ENCODE peak calls at places on chromosomes 4 and X, in seven cellular contexts. B, S, H, R, E, T and K are unnamed samples.

GRCh38 chr4:83231620-83232056 is 53.0 kb downstream of the COQ2 start:
- DNase-seq in B (peak; percentile 53), S (no peak), H (no peak), R (no peak), E (no peak), T (no peak), K (no peak)

GRCh38 chrX:68433981-68434299 is 645 bp upstream of the OPHN1 start:
- DNase-seq in B (no peak), S (no peak), H (no peak), R (no peak), E (no peak), T (no peak), K (no peak)

GRCh38 chr4:137312257-137312656 is 220.0 kb downstream of the PCDH18 start:
- DNase-seq in B (no peak), S (no peak), H (no peak), R (no peak), E (no peak), T (no peak), K (no peak)

GRCh38 chr4:155900402-155900801 is 3.1 kb upstream of the TDO2 start:
- DNase-seq in B (peak; percentile 94), S (no peak), H (no peak), R (no peak), E (no peak), T (no peak), K (no peak)

GRCh38 chr4:26762650-26763049 is 98.0 kb upstream of the STIM2 start:
- DNase-seq in B (peak; percentile 46), S (no peak), H (no peak), R (no peak), E (no peak), T (no peak), K (no peak)

GRCh38 chr4:168162604-168163003 is 70.3 kb downstream of the ANXA10 start:
- DNase-seq in B (peak; percentile 17), S (no peak), H (no peak), R (no peak), E (no peak), T (no peak), K (no peak)

GRCh38 chr4:107060388-107060787 is 24.3 kb upstream of the DKK2 start:
- DNase-seq in B (no peak), S (no peak), H (no peak), R (no peak), E (no peak), T (no peak), K (no peak)

GRCh38 chrX:41047878-41048534 is 37.2 kb upstream of the USP9X start:
- DNase-seq in B (no peak), S (no peak), H (no peak), R (no peak), E (no peak), T (no peak), K (no peak)

GRCh38 chrX:38857736-38858432 is 56.6 kb downstream of the MID1IP1 start:
- DNase-seq in B (no peak), S (no peak), H (no peak), R (no peak), E (no peak), T (no peak), K (no peak)

GRCh38 chrX:9282325-9282724 is 182.5 kb upstream of the TBL1X start:
- DNase-seq in B (no peak), S (no peak), H (no peak), R (no peak), E (no peak), T (no peak), K (no peak)

GRCh38 chr4:154741131-154741530 is 2.7 kb upstream of the LRAT start:
- DNase-seq in B (no peak), S (no peak), H (no peak), R (no peak), E (no peak), T (no peak), K (no peak)

GRCh38 chr4:176034498-176034897 is 31.1 kb upstream of the WDR17 start:
- DNase-seq in B (peak; percentile 63), S (no peak), H (peak; percentile 22), R (peak; percentile 44), E (peak; percentile 21), T (no peak), K (no peak)

GRCh38 chr4:111628437-111628836 is 516.8 kb upstream of the FAM241A start:
- DNase-seq in B (no peak), S (no peak), H (no peak), R (no peak), E (no peak), T (no peak), K (no peak)

GRCh38 chrX:11929476-11929875 is 171.4 kb downstream of the MSL3 start:
- DNase-seq in B (peak; percentile 9), S (no peak), H (no peak), R (no peak), E (no peak), T (no peak), K (no peak)

GRCh38 chr4:78787392-78788004 is 11.3 kb downstream of the BMP2K start:
- DNase-seq in B (no peak), S (no peak), H (no peak), R (no peak), E (no peak), T (no peak), K (no peak)

GRCh38 chr4:4574792-4575191 is 32.9 kb upstream of the STX18 start:
- DNase-seq in B (peak; percentile 92), S (no peak), H (peak; percentile 45), R (no peak), E (no peak), T (no peak), K (peak; percentile 50)

GRCh38 chrX:91414710-91415109 is 19.9 kb upstream of the PABPC5 start:
- DNase-seq in B (no peak), S (no peak), H (no peak), R (peak; percentile 37), E (peak; percentile 12), T (no peak), K (no peak)

GRCh38 chrX:124015721-124016120 is 54.2 kb downstream of the STAG2 start:
- DNase-seq in B (no peak), S (no peak), H (no peak), R (no peak), E (no peak), T (no peak), K (no peak)

GRCh38 chrX:87571965-87572364 is 54.4 kb downstream of the KLHL4 start:
- DNase-seq in B (peak; percentile 38), S (no peak), H (no peak), R (no peak), E (no peak), T (no peak), K (no peak)

GRCh38 chrX:44344194-44344593 is 722 bp upstream of the EFHC2 start:
- DNase-seq in B (no peak), S (peak; percentile 72), H (peak; percentile 59), R (no peak), E (no peak), T (peak; percentile 77), K (no peak)

GRCh38 chr4:81491943-81492342 is 20.2 kb upstream of the RASGEF1B start:
- DNase-seq in B (no peak), S (no peak), H (peak; percentile 77), R (no peak), E (no peak), T (no peak), K (no peak)

GRCh38 chr4:3766207-3766790 is at the start of gene ADRA2C:
- DNase-seq in B (peak; percentile 5), S (no peak), H (no peak), R (peak; percentile 77), E (no peak), T (no peak), K (peak; percentile 13)

GRCh38 chr4:116023049-116023448 is 909.6 kb upstream of the NDST4 start:
- DNase-seq in B (no peak), S (no peak), H (no peak), R (no peak), E (no peak), T (no peak), K (no peak)

GRCh38 chrX:153490217-153490616 is 4.6 kb upstream of the BGN start:
- DNase-seq in B (no peak), S (no peak), H (no peak), R (no peak), E (no peak), T (no peak), K (no peak)

GRCh38 chrX:16114640-16115039 is 8.7 kb upstream of the GRPR start:
- DNase-seq in B (peak; percentile 70), S (no peak), H (no peak), R (no peak), E (no peak), T (no peak), K (no peak)

DNA sequence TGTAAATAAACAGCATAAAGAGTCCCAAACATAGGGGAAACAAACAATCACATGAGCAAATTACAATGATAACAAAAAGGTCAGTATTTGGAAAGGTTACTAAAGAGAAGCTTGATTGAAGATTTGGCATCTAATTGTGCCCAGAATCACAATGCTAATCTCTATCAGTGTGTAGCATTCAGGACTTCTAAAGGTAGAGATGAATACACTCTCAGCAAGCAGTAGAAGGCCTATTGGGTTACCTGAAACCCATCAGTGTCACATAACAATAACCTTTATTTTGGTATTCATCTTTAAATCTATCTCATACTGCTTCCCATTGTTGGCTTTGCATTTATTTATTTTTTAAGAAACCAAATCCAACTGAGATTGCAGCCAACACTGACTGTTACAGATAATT is 319.5 kb downstream of the ACTRT1 start:
- DNase-seq in B (no peak), S (no peak), H (no peak), R (no peak), E (no peak), T (no peak), K (no peak)
- H3K4me3 ChIP-seq in B (no peak overlapping the region), S (no peak overlapping the region), H (no peak overlapping the region), R (no peak overlapping the region), E (no peak overlapping the region), T (no peak overlapping the region), K (no peak overlapping the region)

GRCh38 chrX:148582353-148582752 is 81.9 kb downstream of the AFF2 start:
- DNase-seq in B (no peak), S (no peak), H (no peak), R (no peak), E (no peak), T (no peak), K (no peak)
- H3K4me1 ChIP-seq in B (no peaks in the 10 kb centered on the region), S (no peaks in the 10 kb centered on the region), H (no peaks in the 10 kb centered on the region), R (no peaks in the 10 kb centered on the region), E (peaks cover 16% of the 10 kb centered on the region), T (no peaks in the 10 kb centered on the region), K (no peaks in the 10 kb centered on the region)

GRCh38 chr4:150884625-150885024 is 130.5 kb downstream of the LRBA start:
- DNase-seq in B (no peak), S (no peak), H (no peak), R (no peak), E (no peak), T (no peak), K (no peak)
- H3K4me3 ChIP-seq in B (peak overlapping the region; percentile 60), S (no peak overlapping the region), H (no peak overlapping the region), R (no peak overlapping the region), E (no peak overlapping the region), T (no peak overlapping the region), K (no peak overlapping the region)

GRCh38 chrX:12984629-12985303 is 9.9 kb downstream of the TMSB4X start:
- DNase-seq in B (no peak), S (no peak), H (peak; percentile 69), R (no peak), E (no peak), T (no peak), K (no peak)

GRCh38 chrX:12986886-12987285 is 12.0 kb downstream of the TMSB4X start:
- DNase-seq in B (no peak), S (no peak), H (no peak), R (no peak), E (no peak), T (no peak), K (no peak)

GRCh38 chrX:12985336-12985735 is 10.4 kb downstream of the TMSB4X start:
- DNase-seq in B (no peak), S (no peak), H (no peak), R (no peak), E (no peak), T (no peak), K (no peak)

GRCh38 chrX:12987340-12987739 is 12.4 kb downstream of the TMSB4X start:
- DNase-seq in B (no peak), S (no peak), H (no peak), R (no peak), E (no peak), T (no peak), K (no peak)

GRCh38 chrX:12986164-12986779 is 11.4 kb downstream of the TMSB4X start:
- DNase-seq in B (no peak), S (no peak), H (no peak), R (no peak), E (no peak), T (no peak), K (no peak)
- H3K4me1 ChIP-seq in B (no peaks in the 10 kb centered on the region), S (no peaks in the 10 kb centered on the region), H (peaks cover 51% of the 10 kb centered on the region), R (no peaks in the 10 kb centered on the region), E (peaks cover 9% of the 10 kb centered on the region), T (peaks cover 3% of the 10 kb centered on the region), K (peaks cover 58% of the 10 kb centered on the region)